ENCODE peak calls at places on chromosomes 12 and 14, in four cellular contexts. F is HCT116; S is effector memory CD4-positive, alpha-beta T cell; P is A549. D is an unnamed sample. For H3K9me3, the result is how much of the 10 kb centered on the place peaks cover.

GRCh38 chr14:100629696-100630095 is 42.5 kb upstream of the BEGAIN start:
- DNase-seq in P (no peak), F (no peak), S (no peak), D (no peak)

GRCh38 chr12:112196476-112196875 is 71.1 kb downstream of the TRAFD1 start:
- DNase-seq in S (no peak), P (no peak), F (no peak), D (no peak)

GRCh38 chr14:75242546-75243273 is 35.9 kb upstream of the FOS start:
- DNase-seq in S (no peak), P (no peak), F (no peak), D (no peak)

GRCh38 chr14:102506599-102506871 is 3.0 kb downstream of the ANKRD9 start:
- DNase-seq in P (no peak), S (no peak), F (no peak), D (no peak)

GRCh38 chr14:75162631-75163030 is 13.8 kb downstream of the TMED10 start:
- DNase-seq in S (no peak), P (no peak), F (no peak), D (no peak)

GRCh38 chr14:104191409-104191997 is 53.1 kb downstream of the KIF26A start:
- DNase-seq in P (no peak), F (no peak), S (no peak), D (no peak)

GRCh38 chr14:77955816-77956796 is 156.2 kb downstream of the ADCK1 start:
- DNase-seq in F (no peak), P (no peak), S (no peak), D (no peak)

GRCh38 chr14:42378274-42378673 is 771.6 kb downstream of the LRFN5 start:
- DNase-seq in P (peak), S (no peak), F (no peak), D (peak)

GRCh38 chr14:50007123-50007903 is 109.1 kb downstream of the VCPKMT start:
- DNase-seq in F (no peak), S (no peak), P (peak), D (no peak)

GRCh38 chr12:87142346-87142745 is 886.2 kb upstream of the MGAT4C start:
- DNase-seq in P (no peak), F (no peak), S (no peak), D (no peak)

GRCh38 chr14:96098309-96098998 is 59.3 kb downstream of the C14orf132 start:
- DNase-seq in P (peak), F (peak), S (no peak), D (peak)

GRCh38 chr12:108607981-108608600 is 10.2 kb upstream of the TMEM119 start:
- DNase-seq in S (no peak), P (no peak), F (no peak), D (no peak)

GRCh38 chr12:45427042-45427441 is 211.1 kb downstream of the ANO6 start:
- DNase-seq in F (no peak), S (no peak), P (no peak), D (no peak)

GRCh38 chr12:49761677-49762467 is 20.5 kb downstream of the TMBIM6 start:
- DNase-seq in S (no peak), P (no peak), F (no peak), D (no peak)

GRCh38 chr12:127334324-127334723 is 932.6 kb upstream of the TMEM132C start:
- DNase-seq in S (no peak), P (no peak), F (no peak), D (no peak)

GRCh38 chr12:116375278-116375842 is 97.9 kb upstream of the MED13L start:
- DNase-seq in P (no peak), S (no peak), F (no peak), D (no peak)

GRCh38 chr12:78271546-78271945 is 440.9 kb downstream of the NAV3 start:
- DNase-seq in S (no peak), P (no peak), F (no peak), D (no peak)

GRCh38 chr12:4873947-4874346 is 35.8 kb upstream of the KCNA1 start:
- DNase-seq in P (no peak), F (no peak), S (no peak), D (no peak)

GRCh38 chr12:132888852-132889251 is 1.4 kb upstream of the CHFR start:
- DNase-seq in P (no peak), F (no peak), S (no peak), D (no peak)
- H3K4me3 ChIP-seq in P (no peak), F (no peak), S (no peak), D (no peak)

GRCh38 chr14:33999771-34000291 is 49.0 kb upstream of the EGLN3 start:
- DNase-seq in P (no peak), S (no peak), F (no peak), D (no peak)

GRCh38 chr14:34003052-34003668 is 52.3 kb upstream of the EGLN3 start:
- DNase-seq in P (no peak), S (no peak), F (no peak), D (no peak)

GRCh38 chr14:34005901-34006300 is 55.0 kb upstream of the EGLN3 start:
- DNase-seq in F (no peak), P (no peak), S (no peak), D (no peak)

GRCh38 chr14:34000396-34000795 is 49.5 kb upstream of the EGLN3 start:
- DNase-seq in S (no peak), P (no peak), F (no peak), D (no peak)

DNA sequence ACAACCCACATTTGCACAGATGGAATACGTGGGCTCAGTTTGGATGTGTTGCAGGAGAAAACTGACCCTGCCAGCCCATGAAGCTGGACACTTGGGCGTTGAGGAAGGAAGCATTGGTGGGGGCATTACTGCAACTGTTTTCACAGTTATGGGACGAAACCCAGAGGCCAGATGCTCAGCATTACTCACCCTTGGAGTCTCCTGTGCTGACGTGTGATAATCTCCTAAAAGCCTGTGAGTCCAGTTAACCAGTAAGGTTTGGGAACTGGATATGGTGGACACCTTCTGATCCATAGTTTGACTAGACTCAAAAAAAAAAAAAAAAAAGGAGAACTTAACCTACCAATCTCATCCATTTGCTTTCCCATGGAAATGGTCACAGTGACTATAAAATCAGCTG is 52.8 kb upstream of the EGLN3 start:
- DNase-seq in S (no peak), F (no peak), P (no peak), D (no peak)
- H3K27ac ChIP-seq in S (no peak), F (no peak), P (no peak), D (no peak)

GRCh38 chr12:54472494-54473262 is 724 bp downstream of the GTSF1 start:
- DNase-seq in S (no peak), P (no peak), F (no peak), D (no peak)
- H3K9me3 ChIP-seq in S (under half), P (under half), F (under half), D (under half)

GRCh38 chr12:85281947-85282312 is 1.9 kb downstream of the ALX1 start:
- DNase-seq in P (no peak), S (no peak), F (no peak), D (no peak)

GRCh38 chr12:85283560-85283959 is 3.5 kb downstream of the ALX1 start:
- DNase-seq in F (no peak), P (peak), S (no peak), D (no peak)

GRCh38 chr12:85279449-85280137 is 427 bp upstream of the ALX1 start:
- DNase-seq in F (no peak), P (no peak), S (no peak), D (no peak)

GRCh38 chr12:85280138-85280983 is at the start of gene ALX1:
- DNase-seq in S (no peak), F (no peak), P (peak), D (no peak)

DNA sequence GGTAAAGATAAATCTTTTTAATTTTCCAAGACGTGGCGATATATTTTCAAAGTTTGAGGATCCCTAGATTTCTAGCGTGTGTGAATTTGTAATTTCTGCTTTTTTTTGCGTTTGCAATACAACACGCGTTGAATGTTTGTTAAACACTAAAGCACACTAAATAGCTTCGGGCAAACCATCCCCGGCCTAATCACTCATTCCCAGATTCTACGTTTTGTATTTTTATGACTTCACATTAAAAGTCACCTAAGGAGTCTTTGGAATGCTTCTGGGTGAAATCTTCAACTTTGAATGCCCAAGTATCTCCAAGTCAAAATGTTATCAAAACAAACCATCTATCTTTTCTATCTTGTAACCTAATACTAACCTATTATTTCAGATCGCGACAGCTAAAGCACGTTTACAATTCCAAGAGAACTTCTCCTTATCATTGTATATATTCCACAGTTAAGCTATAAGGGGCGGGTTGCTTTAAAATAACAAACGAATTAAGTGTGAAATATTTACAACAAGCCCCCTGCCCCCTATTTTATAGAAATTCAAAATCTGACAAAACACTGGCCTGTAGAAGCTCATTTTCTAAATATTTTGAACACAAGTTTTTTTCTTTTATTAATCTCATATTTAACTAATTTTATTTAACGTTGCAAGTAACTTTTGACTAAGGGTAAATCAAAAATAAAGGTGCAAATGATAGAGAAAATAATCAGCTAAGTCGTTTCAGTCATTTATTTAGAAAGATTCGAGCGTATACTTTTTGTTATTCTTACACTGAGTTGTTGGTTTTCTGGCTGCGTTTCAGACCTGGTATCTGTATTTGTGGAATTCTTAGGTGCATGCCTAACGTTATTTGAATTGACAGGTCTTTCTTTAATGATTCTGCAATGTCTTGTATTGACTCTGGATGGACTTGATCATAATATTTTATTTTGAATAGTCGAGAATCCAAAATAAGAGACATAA is 1.2 kb downstream of the ALX1 start:
- DNase-seq in S (no peak), F (no peak), P (no peak), D (no peak)
- H3K4me3 ChIP-seq in S (no peak), F (no peak), P (peak), D (peak)

DNA sequence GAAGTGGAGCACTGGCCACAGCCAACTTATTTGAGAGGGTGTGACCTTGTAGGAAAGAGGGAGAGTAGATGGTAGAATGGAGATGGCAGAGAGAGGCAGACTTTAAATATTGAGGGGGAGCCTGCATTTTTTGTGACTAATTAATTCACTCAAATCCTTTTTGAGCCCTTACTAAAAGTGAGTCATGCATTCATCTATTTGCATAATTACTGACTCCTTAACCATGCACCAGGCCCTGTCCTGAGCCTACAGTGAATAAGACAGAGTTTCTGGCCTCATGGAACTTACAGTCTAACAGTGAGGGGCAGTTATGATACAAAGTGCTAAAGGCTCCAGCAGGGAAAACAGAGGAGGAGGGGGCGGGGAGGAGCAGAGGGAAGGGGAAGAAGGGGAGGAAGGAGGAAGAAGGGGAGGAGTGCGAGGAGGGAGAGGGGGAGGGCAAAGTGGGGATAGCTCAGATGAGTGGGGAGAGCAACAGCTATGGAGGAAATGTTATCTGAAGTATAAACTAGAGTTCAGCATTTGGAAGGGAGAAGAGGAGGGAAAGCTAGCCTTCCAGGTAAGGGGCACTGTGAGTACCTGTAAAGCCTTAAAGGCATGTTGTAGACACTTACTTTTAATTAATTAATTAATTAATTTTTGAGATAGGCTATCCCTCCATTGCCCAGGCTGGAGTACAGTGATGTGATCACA is 7.5 kb upstream of the CTDSP2 start:
- DNase-seq in P (no peak), S (no peak), F (no peak), D (no peak)
- H3K27ac ChIP-seq in P (no peak), S (no peak), F (no peak), D (no peak)

DNA sequence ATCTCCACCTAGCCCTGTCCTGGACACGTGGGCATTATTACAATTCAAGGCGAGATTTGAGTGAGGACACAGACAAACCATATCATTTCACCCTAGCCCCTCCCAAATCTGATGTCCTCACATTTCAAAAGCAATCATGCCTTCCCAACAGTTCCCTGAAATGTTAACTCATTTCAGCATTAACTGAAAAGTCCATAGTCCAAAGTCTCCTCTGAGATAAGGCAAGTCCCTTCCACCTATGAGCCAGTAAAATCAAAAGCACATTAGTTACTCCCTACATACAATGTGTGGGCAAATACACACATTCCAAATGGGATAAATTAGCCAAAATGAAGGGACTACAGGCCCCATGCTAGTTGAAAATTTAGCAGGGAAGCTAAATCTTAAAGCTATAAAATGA is 546.0 kb upstream of the LMO3 start:
- DNase-seq in S (no peak), F (no peak), P (no peak), D (no peak)
- H3K9me3 ChIP-seq in S (under half), F (under half), P (under half), D (under half)

GRCh38 chr14:105364100-105364708 is 34.1 kb upstream of the TEX22 start:
- DNase-seq in S (peak), P (no peak), F (no peak), D (no peak)
- H3K4me3 ChIP-seq in S (no peak), P (no peak), F (no peak), D (no peak)

DNA sequence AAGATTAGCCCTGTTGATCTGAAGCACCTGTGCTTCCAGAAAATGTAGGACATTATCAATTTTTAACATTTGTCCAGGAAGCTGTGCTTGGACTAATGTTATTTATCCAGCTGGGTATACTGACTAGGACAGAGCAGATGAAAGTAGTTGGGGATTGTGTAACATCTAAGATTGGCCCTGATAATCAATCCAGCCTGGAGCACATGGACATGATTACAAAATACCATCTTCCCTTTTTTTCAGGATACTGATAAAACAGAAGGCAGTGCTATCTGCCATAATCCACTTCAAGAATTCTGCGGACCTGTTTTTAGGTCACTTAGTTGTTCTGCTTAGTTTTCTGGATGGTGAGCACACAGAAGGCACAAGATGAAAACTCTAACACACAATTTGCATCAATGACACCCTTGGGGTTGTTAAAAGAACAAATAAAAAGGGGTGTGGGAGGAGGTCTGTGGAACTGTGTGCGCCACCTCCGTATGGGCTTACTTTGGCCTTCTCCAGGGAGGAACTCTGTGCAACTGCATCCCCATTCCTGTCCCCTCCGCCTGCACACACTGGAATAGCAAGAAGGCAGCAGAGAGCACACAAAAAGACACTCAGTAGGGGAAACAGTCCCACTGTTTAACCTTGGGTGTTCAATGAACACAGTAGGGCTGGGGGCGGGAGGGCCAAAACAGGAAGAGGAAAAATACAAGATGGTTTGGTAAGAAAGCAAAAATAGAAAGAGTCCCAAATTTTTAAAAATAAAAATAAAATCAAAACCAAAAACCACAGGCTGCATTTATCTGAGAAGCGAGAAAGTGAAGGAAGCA is 31.1 kb upstream of the DUSP6 start:
- DNase-seq in F (no peak), P (no peak), S (no peak), D (no peak)
- H3K27ac ChIP-seq in F (no peak), P (no peak), S (no peak), D (no peak)

GRCh38 chr14:105842105-105842504 is 315.7 kb downstream of the TMEM121 start:
- DNase-seq in P (no peak), S (no peak), F (no peak), D (no peak)
- H3K9me3 ChIP-seq in P (under half), S (under half), F (under half), D (half or more)

D was measured in iPS DF 6.9.